ENCODE peak calls at places on chromosomes 1 and 21, in seven cellular contexts. J, E, Y, V, R, D and H are unnamed samples.

GRCh38 chr1:52751589-52752306 is 25.5 kb downstream of the ZYG11B start:
- DNase-seq in E (no peak), R (no peak), V (no peak), Y (no peak), J (no peak), D (no peak), H (no peak)

GRCh38 chr1:55725378-55725777 is 510.2 kb upstream of the USP24 start:
- DNase-seq in E (no peak), V (peak), D (no peak), R (no peak), J (no peak), Y (no peak), H (no peak)

GRCh38 chr1:100394286-100394685 is 42.0 kb downstream of the CDC14A start:
- DNase-seq in V (no peak), Y (no peak), J (no peak), E (no peak), R (no peak), D (no peak), H (no peak)

GRCh38 chr21:42214921-42215320 is 4.0 kb upstream of the ABCG1 start:
- DNase-seq in V (no peak), D (no peak), Y (no peak), R (no peak), J (no peak), E (no peak), H (no peak)

GRCh38 chr1:198467907-198468306 is 72.6 kb downstream of the ATP6V1G3 start:
- DNase-seq in V (no peak), E (no peak), Y (no peak), J (no peak), D (no peak), R (no peak), H (no peak)

GRCh38 chr1:940121-941026 is 16.7 kb downstream of the SAMD11 start:
- DNase-seq in V (peak), Y (peak), E (peak), J (peak), D (peak), R (peak), H (no peak)

GRCh38 chr1:24756395-24756794 is 11.1 kb downstream of the CLIC4 start:
- DNase-seq in V (no peak), J (no peak), E (no peak), Y (no peak), R (no peak), D (no peak), H (no peak)

GRCh38 chr1:20753589-20753988 is 21.1 kb upstream of the SH2D5 start:
- DNase-seq in R (no peak), J (no peak), Y (no peak), V (no peak), D (no peak), E (no peak), H (no peak)

GRCh38 chr1:240474133-240474614 is 137.8 kb downstream of the GREM2 start:
- DNase-seq in D (no peak), E (no peak), Y (no peak), J (no peak), R (no peak), V (peak), H (no peak)

GRCh38 chr1:15310544-15310943 is 63.5 kb downstream of the FHAD1 start:
- DNase-seq in D (no peak), V (no peak), E (no peak), R (no peak), J (no peak), Y (no peak), H (no peak)

GRCh38 chr1:172350781-172351180 is 69.7 kb upstream of the C1orf105 start:
- DNase-seq in D (no peak), Y (no peak), V (no peak), J (no peak), R (no peak), E (no peak), H (no peak)

GRCh38 chr1:18927654-18928272 is 25.4 kb upstream of the ALDH4A1 start:
- DNase-seq in D (peak), R (no peak), V (no peak), Y (no peak), J (no peak), E (no peak), H (no peak)

GRCh38 chr1:172991674-172992400 is 58.9 kb downstream of the TNFSF18 start:
- DNase-seq in V (no peak), J (no peak), R (no peak), E (no peak), Y (no peak), D (no peak), H (no peak)

GRCh38 chr1:196078691-196079090 is 529.5 kb downstream of the KCNT2 start:
- DNase-seq in R (no peak), D (no peak), V (peak), Y (no peak), E (no peak), J (no peak), H (no peak)

GRCh38 chr21:19489930-19490329 is 1086.3 kb upstream of the TMPRSS15 start:
- DNase-seq in R (no peak), J (no peak), V (no peak), E (no peak), D (no peak), Y (no peak), H (no peak)

GRCh38 chr1:67404212-67404620 is 26.0 kb downstream of the SERBP1 start:
- DNase-seq in Y (no peak), J (no peak), V (no peak), E (no peak), D (no peak), R (no peak), H (no peak)

GRCh38 chr1:25802915-25803314 is 2.9 kb downstream of the SELENON start:
- DNase-seq in V (no peak), J (peak), D (peak), R (no peak), Y (no peak), E (no peak), H (no peak)

GRCh38 chr1:35539073-35539823 is 18.0 kb downstream of the KIAA0319L start:
- DNase-seq in Y (no peak), E (no peak), D (peak), R (no peak), J (no peak), V (peak), H (no peak)

GRCh38 chr1:3543076-3544049 is 67.9 kb downstream of the MEGF6 start:
- DNase-seq in Y (no peak), J (no peak), V (peak), E (no peak), D (no peak), R (no peak), H (no peak)

GRCh38 chr1:183023601-183024351 is 556 bp downstream of the LAMC1 start:
- DNase-seq in Y (peak), V (peak), J (peak), R (peak), E (peak), D (peak), H (no peak)

GRCh38 chr1:3700631-3701030 is 48.3 kb downstream of the TP73 start:
- DNase-seq in D (no peak), Y (no peak), J (no peak), E (no peak), V (no peak), R (no peak), H (no peak)

GRCh38 chr1:63691672-63692425 is 82.0 kb upstream of the ROR1 start:
- DNase-seq in R (no peak), Y (no peak), J (no peak), D (peak), V (peak), E (peak), H (no peak)

GRCh38 chr1:205237526-205238484 is 10.1 kb downstream of the TMCC2 start:
- DNase-seq in Y (no peak), V (no peak), J (no peak), E (no peak), D (peak), R (peak), H (no peak)

GRCh38 chr1:86914635-86914997 is at the start of gene HS2ST1:
- DNase-seq in D (no peak), R (no peak), V (no peak), J (no peak), E (no peak), Y (no peak), H (no peak)

GRCh38 chr1:101366513-101367215 is 129.8 kb downstream of the S1PR1 start:
- DNase-seq in R (no peak), D (no peak), E (no peak), J (no peak), V (no peak), Y (no peak), H (no peak)

GRCh38 chr1:231748744-231749143 is 122.2 kb downstream of the DISC1 start:
- DNase-seq in J (no peak), E (no peak), R (no peak), V (peak), Y (no peak), D (no peak), H (no peak)

GRCh38 chr1:151972533-151973270 is 21.0 kb downstream of the S100A10 start:
- DNase-seq in E (peak), R (no peak), D (no peak), Y (no peak), V (peak), J (no peak), H (no peak)

GRCh38 chr21:20329636-20330035 is 668.6 kb upstream of the NCAM2 start:
- DNase-seq in R (no peak), Y (no peak), V (no peak), J (no peak), E (no peak), D (no peak), H (no peak)

GRCh38 chr1:182610606-182611194 is 6.5 kb upstream of the RGS16 start:
- DNase-seq in J (no peak), E (no peak), R (no peak), V (no peak), Y (no peak), D (no peak), H (no peak)

GRCh38 chr1:173525936-173526335 is 48.8 kb downstream of the PRDX6 start:
- DNase-seq in E (no peak), R (no peak), J (no peak), Y (no peak), V (no peak), D (no peak), H (no peak)

GRCh38 chr1:43074244-43074643 is 97.8 kb downstream of the EBNA1BP2 start:
- DNase-seq in V (peak), J (no peak), D (no peak), E (peak), R (no peak), Y (no peak), H (no peak)
- TF ChIP-seq CTCF in V (peak), J (no peak), D (peak), E (peak), R (no peak), Y (no peak), H (no peak)

DNA sequence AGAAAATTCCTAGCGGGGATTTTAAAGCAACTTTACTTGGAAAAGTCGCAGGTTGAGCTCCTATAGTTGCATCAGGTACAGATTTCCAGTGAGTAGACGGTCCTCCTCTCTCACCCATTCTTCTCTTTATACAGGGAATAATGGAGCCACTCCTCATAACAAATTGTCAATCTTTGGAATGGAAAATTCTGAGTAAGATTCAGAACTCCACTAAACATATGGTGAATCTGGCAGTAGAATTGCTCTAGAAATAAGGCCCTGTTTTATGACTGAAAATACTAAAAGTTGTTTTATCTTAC is 1.5 kb downstream of the NTNG1 start:
- DNase-seq in Y (no peak), J (no peak), R (no peak), V (no peak), D (no peak), E (no peak), H (no peak)
- TF ChIP-seq CTCF in Y (no peak), J (no peak), R (peak), V (no peak), D (no peak), E (no peak), H (no peak)

DNA sequence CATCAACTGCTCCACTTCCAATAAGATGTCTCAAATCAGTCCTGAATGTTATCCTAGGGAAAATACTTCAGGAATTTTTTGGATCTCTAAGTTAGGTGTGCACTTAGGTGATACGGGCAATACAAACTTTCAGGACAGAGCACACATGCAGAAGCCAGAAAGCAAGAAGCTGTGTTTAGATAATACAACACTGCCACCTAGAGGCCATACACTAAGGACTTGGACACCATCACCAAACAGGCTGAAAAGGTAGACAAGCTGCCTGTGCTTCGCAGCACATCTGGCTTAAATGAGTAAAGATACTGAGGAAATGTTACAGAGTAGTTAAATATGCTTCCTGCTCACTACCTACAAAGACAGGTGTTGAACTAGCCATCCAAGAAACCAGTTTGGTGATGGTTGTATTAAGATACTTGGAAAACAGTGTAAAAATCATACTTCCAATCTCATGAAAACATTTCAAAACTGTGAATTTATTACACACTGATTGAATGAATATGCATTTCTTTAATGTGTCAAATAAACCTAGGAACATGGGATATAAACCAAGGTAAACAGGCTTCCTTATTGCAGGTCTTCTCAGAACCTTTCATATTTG is 24.2 kb downstream of the RRAGC start:
- DNase-seq in R (no peak), E (peak), D (peak), Y (no peak), J (no peak), V (peak), H (no peak)
- TF ChIP-seq CTCF in R (no peak), E (peak), D (peak), Y (peak), J (peak), V (peak), H (peak)

DNA sequence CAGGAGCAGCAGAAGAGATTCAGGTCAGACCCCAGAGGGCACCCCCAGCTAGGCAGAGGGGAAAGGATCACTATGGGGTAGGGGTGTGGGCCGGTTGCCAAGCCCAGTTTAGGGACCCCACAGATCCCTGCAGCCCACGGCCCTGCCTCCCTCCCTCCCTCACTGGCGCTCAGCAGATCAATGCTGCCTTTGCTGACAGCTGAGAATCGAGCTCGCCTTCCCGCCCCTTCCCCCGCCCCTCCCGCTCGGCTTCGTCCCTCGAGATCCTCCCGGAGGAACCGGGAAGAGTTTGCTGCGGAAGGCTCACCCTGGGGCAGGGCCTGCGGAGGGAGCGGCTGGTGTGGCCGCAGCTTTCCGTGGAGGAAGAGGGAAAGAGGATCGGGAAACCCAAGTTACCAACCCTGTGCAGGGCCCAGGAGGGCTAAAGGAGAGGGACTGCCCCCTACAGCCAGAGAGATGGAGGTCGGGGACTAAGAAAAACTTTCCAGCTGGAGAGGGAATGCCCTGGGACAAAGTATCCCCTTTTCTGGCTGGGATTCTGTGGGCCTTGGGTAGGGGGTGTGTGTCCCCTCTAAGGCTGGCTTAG is 1.1 kb upstream of the KCNQ4 start:
- DNase-seq in V (no peak), J (peak), R (no peak), E (peak), D (peak), Y (no peak), H (no peak)
- TF ChIP-seq CTCF in V (no peak), J (no peak), R (no peak), E (peak), D (no peak), Y (no peak), H (no peak)

DNA sequence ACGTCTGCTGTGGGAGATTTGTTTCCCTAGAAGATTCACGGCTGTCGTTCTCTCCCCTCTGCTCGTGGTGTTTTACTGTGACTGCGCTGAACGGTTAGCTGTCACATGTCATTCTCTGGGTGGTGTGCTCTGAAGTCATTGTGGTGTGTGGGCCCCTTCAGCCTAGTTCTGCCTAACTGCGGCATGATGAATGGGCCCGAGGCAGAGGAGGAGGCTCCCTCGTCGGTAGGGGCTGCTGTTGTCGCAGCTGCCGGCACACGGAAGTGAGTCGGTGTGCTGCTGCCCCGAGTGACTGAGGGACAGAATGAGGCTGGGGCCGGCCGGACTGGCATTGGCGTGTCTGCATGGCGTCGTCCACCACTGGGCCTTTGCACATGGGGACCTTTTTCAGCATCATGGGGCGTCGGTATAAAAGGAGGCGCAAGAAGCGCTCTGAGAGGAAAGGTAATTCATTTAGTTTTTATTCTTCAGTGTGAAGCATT is 77.9 kb downstream of the ADARB1 start:
- DNase-seq in D (peak), E (peak), R (peak), Y (no peak), J (no peak), V (no peak), H (peak)
- TF ChIP-seq CTCF in D (peak), E (peak), R (no peak), Y (no peak), J (peak), V (no peak), H (peak)

DNA sequence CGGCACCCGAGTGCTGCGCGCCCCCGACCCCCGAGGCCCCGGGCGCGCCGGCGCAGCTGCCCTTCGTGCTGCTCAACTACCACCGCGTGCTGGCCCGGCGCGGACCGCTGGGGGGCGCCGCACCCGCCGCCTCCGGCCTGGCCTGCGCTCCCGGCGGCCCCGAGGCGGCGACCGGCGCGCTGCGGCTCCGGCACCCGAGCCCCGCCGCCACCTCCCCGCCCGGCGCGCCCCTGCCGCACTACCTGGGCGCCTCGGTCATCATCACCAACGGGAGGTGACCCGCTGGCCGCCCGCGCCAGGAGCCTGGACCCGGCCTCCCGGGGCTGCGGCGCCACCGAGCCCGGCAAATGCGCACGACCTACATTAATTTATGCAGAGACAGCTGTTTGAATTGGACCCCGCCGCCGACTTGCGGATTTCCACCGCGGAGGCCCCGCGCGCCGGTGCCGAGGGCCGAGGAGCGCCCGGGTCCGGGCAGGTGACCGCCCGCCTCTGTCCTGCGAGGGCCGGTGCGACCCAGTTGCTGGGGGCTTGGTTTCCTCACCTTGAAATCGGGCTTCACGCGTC is 49.0 kb downstream of the SIM2 start:
- DNase-seq in R (no peak), Y (no peak), J (peak), E (peak), V (no peak), D (peak), H (peak)
- TF ChIP-seq CTCF in R (no peak), Y (no peak), J (peak), E (no peak), V (no peak), D (peak), H (no peak)

GRCh38 chr1:30106125-30106524 is 617.3 kb downstream of the MATN1 start:
- DNase-seq in V (peak), E (peak), J (no peak), R (no peak), Y (no peak), D (no peak), H (no peak)
- TF ChIP-seq CTCF in V (no peak), E (peak), J (peak), R (no peak), Y (peak), D (peak), H (no peak)

GRCh38 chr1:21813542-21813941 is 1.5 kb downstream of the LDLRAD2 start:
- DNase-seq in V (no peak), E (no peak), J (no peak), D (no peak), R (no peak), Y (no peak), H (no peak)
- TF ChIP-seq CTCF in V (no peak), E (no peak), J (no peak), D (no peak), R (no peak), Y (no peak), H (no peak)